ENCODE peak calls at places on chromosomes 11 and 22, in seven cellular contexts. V is H9, C is mesendoderm, T is H1, B is mesenchymal stem cell, F is IMR-90, U is trophoblast cell. G is an unnamed sample.

GRCh38 chr22:37623075-37624016 is 14.7 kb downstream of the GGA1 start:
- DNase-seq in V (peak; percentile 85), C (peak; percentile 78), T (no peak), B (peak; percentile 68), F (peak; percentile 43), U (peak; percentile 69), G (peak; percentile 75)

GRCh38 chr22:37483594-37484114 is 2.5 kb downstream of the MFNG start:
- DNase-seq in V (no peak), C (no peak), T (no peak), B (peak; percentile 58), F (no peak), U (no peak), G (no peak)

GRCh38 chr11:118953265-118953664 is 2.8 kb upstream of the UPK2 start:
- DNase-seq in V (peak; percentile 73), C (peak; percentile 90), T (no peak), B (peak; percentile 20), F (peak; percentile 18), U (no peak), G (peak; percentile 82)

GRCh38 chr22:26552466-26552865 is 37.5 kb downstream of the TPST2 start:
- DNase-seq in V (no peak), C (no peak), T (no peak), B (peak; percentile 83), F (peak; percentile 73), U (no peak), G (no peak)

GRCh38 chr11:33987545-33987944 is 64.0 kb upstream of the CAPRIN1 start:
- DNase-seq in V (no peak), C (no peak), T (no peak), B (no peak), F (no peak), U (no peak), G (no peak)

GRCh38 chr11:119589011-119589410 is 140.0 kb downstream of the NECTIN1 start:
- DNase-seq in V (no peak), C (no peak), T (no peak), B (no peak), F (no peak), U (no peak), G (no peak)

GRCh38 chr11:78683774-78684173 is 109.1 kb upstream of the NARS2 start:
- DNase-seq in V (no peak), C (no peak), T (no peak), B (no peak), F (no peak), U (no peak), G (no peak)

GRCh38 chr22:48263431-48263765 is 1500.9 kb downstream of the TBC1D22A start:
- DNase-seq in V (no peak), C (no peak), T (no peak), B (no peak), F (no peak), U (no peak), G (no peak)

GRCh38 chr11:45343988-45344387 is 57.8 kb upstream of the SYT13 start:
- DNase-seq in V (no peak), C (no peak), T (no peak), B (no peak), F (no peak), U (no peak), G (no peak)

GRCh38 chr11:124219126-124219525 is 21.8 kb upstream of the OR8G1 start:
- DNase-seq in V (no peak), C (no peak), T (no peak), B (no peak), F (no peak), U (no peak), G (no peak)

GRCh38 chr22:39267966-39268365 is 23.2 kb upstream of the PDGFB start:
- DNase-seq in V (no peak), C (no peak), T (no peak), B (no peak), F (no peak), U (no peak), G (no peak)

GRCh38 chr11:69249641-69250502 is 44.1 kb upstream of the MYEOV start:
- DNase-seq in V (peak; percentile 87), C (peak; percentile 89), T (peak; percentile 13), B (peak; percentile 47), F (peak; percentile 69), U (peak; percentile 87), G (no peak)

GRCh38 chr22:39543095-39543494 is 10.5 kb upstream of the RPS19BP1 start:
- DNase-seq in V (peak; percentile 68), C (no peak), T (no peak), B (peak; percentile 38), F (peak; percentile 32), U (no peak), G (no peak)

GRCh38 chr11:59171508-59172322 is at the start of gene DTX4:
- DNase-seq in V (peak; percentile 94), C (peak; percentile 95), T (peak; percentile 79), B (peak; percentile 89), F (peak; percentile 86), U (peak; percentile 96), G (peak; percentile 93)

GRCh38 chr11:45518096-45518852 is 147.1 kb downstream of the CHST1 start:
- DNase-seq in V (peak; percentile 90), C (peak; percentile 82), T (no peak), B (no peak), F (no peak), U (no peak), G (peak; percentile 6)

GRCh38 chr11:64459609-64460008 is 100.6 kb downstream of the RPS6KA4 start:
- DNase-seq in V (no peak), C (no peak), T (no peak), B (no peak), F (no peak), U (no peak), G (no peak)

DNA sequence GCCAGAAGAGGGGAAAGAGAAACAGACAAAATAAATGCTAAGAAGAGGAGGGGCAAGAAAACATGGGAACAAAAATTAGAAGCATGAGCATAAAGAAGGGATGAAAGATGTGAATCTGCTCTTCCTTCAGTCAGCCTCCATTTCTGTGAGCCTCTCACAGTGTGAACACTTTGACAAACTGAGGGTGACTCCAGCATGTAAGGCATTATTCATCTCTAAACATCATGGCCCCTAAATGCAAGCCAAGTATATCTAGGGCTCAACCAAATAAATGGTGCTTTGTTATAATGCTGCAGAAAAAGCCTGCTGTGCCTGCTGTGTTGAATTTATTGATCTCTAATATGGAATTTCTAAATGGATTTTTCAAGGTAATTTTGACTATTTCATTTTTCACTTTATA is 281.3 kb downstream of the TTC28 start:
- DNase-seq in V (no peak), C (no peak), T (no peak), B (no peak), F (no peak), U (no peak), G (no peak)
- H2BK120ac ChIP-seq in V (no peak overlapping the region), C (no peak overlapping the region), T (no peak overlapping the region), B (no peak overlapping the region), F (no peak overlapping the region), U (no peak overlapping the region), G (no peak overlapping the region)

GRCh38 chr11:116217441-116217840 is 555.3 kb downstream of the BUD13 start:
- DNase-seq in V (no peak), C (no peak), T (no peak), B (no peak), F (no peak), U (no peak), G (no peak)
- H4K8ac ChIP-seq in V (no peak overlapping the region), C (no peak overlapping the region), T (no peak overlapping the region), B (no peak overlapping the region), F (no peak overlapping the region), U (no peak overlapping the region), G (no peak overlapping the region)

GRCh38 chr11:107840120-107840479 is 18.5 kb downstream of the SLC35F2 start:
- DNase-seq in V (no peak), C (no peak), T (no peak), B (no peak), F (no peak), U (no peak), G (no peak)

GRCh38 chr11:107849791-107850190 is 8.8 kb downstream of the SLC35F2 start:
- DNase-seq in V (no peak), C (no peak), T (no peak), B (no peak), F (no peak), U (peak; percentile 71), G (no peak)

GRCh38 chr11:107848345-107848744 is 10.2 kb downstream of the SLC35F2 start:
- DNase-seq in V (no peak), C (no peak), T (no peak), B (no peak), F (no peak), U (no peak), G (no peak)

GRCh38 chr11:107844041-107844440 is 14.5 kb downstream of the SLC35F2 start:
- DNase-seq in V (no peak), C (peak; percentile 67), T (no peak), B (peak; percentile 36), F (peak; percentile 52), U (peak; percentile 98), G (no peak)
- H3K18ac ChIP-seq in V (no peak overlapping the region), C (no peak overlapping the region), T (no peak overlapping the region), B (no peak overlapping the region), F (no peak overlapping the region), U (no peak overlapping the region), G (no peak overlapping the region)

DNA sequence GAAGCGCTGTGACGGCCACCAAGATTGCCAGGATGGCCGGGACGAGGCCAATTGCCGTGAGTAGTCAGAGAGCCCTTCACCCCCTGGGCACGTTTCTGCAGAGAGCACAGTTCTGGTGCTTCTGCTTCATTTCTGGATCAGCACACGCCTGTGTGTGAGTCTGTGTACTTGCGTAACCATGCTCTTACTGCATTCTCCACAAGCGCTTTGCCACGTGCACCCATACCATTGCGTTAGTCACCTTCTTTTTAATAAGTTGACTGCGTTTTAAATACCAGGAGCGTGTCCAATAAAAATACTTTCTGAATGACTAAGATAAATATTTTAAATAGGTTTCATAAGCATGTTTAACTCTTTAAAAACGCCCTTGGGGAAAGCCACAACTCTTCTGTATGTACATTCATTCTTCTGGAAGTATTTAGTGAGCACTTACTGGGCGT is 143.0 kb upstream of the SORL1-AS1 start:
- DNase-seq in V (no peak), C (no peak), T (no peak), B (peak; percentile 95), F (peak; percentile 100), U (peak; percentile 95), G (no peak)
- H2BK120ac ChIP-seq in V (no peak overlapping the region), C (no peak overlapping the region), T (no peak overlapping the region), B (no peak overlapping the region), F (peak overlapping the region; percentile 99), U (no peak overlapping the region), G (no peak overlapping the region)

DNA sequence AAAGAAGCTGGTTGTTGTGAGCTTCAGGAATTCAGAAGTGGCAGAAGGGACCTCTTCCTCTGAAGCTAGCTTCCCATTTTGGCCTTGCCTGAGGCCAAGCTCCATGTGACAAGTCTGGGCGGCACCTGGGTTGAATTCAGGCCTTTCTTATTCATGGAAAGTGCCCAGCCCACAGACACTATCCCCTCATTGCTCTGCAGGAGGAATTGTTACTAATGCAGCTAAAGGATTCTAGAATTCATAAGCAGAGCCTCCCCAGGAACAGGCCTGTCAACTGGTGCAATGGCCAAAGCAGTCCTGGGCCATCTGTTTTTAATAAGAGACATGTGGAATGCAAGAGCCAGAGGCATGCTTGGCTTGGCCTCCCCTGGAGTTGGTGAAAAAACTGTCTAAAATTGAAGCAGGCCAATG is 71.4 kb downstream of the SLC1A2 start:
- DNase-seq in V (peak; percentile 30), C (peak; percentile 13), T (no peak), B (no peak), F (peak; percentile 67), U (peak; percentile 43), G (no peak)
- H4K8ac ChIP-seq in V (no peak overlapping the region), C (no peak overlapping the region), T (no peak overlapping the region), B (no peak overlapping the region), F (no peak overlapping the region), U (no peak overlapping the region), G (no peak overlapping the region)

G was measured in neuronal stem cell.